ENCODE peak calls at places on chromosomes 5 and 9, in ten cellular contexts. G is AG08396, E is fibroblast of pulmonary artery, Z is left cardiac atrium, F is pulmonary artery endothelial cell, L is mesothelial cell of epicardium, M is iris pigment epithelial cell, W is germinal center, H is mucosa of gallbladder, I is endodermal cell. U is an unnamed sample.

GRCh38 chr5:97071101-97071500 is 71.3 kb downstream of the LIX1 start:
- DNase-seq in G (peak; percentile 29), E (peak; percentile 63), Z (no peak), F (no peak), L (no peak), M (peak; percentile 20), W (no peak), H (no peak), I (no peak), U (peak; percentile 51)

GRCh38 chr5:150590979-150591411 is 49.5 kb upstream of the SYNPO start:
- DNase-seq in G (no peak), E (peak; percentile 53), Z (peak; percentile 77), F (no peak), L (no peak), M (no peak), W (no peak), H (no peak), I (peak; percentile 64), U (peak; percentile 70)

GRCh38 chr9:127180457-127181314 is 58.3 kb upstream of the ANGPTL2 start:
- DNase-seq in G (no peak), E (no peak), Z (no peak), F (no peak), L (no peak), M (no peak), W (no peak), H (no peak), I (peak; percentile 32), U (no peak)

GRCh38 chr9:89153618-89154017 is 25.0 kb downstream of the SHC3 start:
- DNase-seq in G (peak; percentile 58), E (peak; percentile 80), Z (no peak), F (peak; percentile 75), L (no peak), M (peak; percentile 89), W (no peak), H (no peak), I (no peak), U (peak; percentile 61)

GRCh38 chr5:181114844-181115778 is 15.9 kb downstream of the OR2V1 start:
- DNase-seq in G (peak; percentile 53), E (peak; percentile 8), Z (no peak), F (no peak), L (no peak), M (peak; percentile 72), W (peak; percentile 19), H (no peak), I (peak; percentile 69), U (no peak)

GRCh38 chr9:87599901-87600610 is 102.4 kb downstream of the DAPK1 start:
- DNase-seq in G (peak; percentile 29), E (peak; percentile 94), Z (no peak), F (peak; percentile 84), L (no peak), M (peak; percentile 94), W (no peak), H (no peak), I (no peak), U (peak; percentile 92)

GRCh38 chr5:54862036-54862435 is 123.4 kb downstream of the ESM1 start:
- DNase-seq in G (no peak), E (no peak), Z (no peak), F (no peak), L (no peak), M (peak; percentile 55), W (no peak), H (no peak), I (no peak), U (no peak)

GRCh38 chr9:79588488-79588887 is 16.7 kb downstream of the TLE4 start:
- DNase-seq in G (no peak), E (no peak), Z (no peak), F (no peak), L (no peak), M (no peak), W (no peak), H (no peak), I (no peak), U (no peak)

GRCh38 chr5:113447651-113448050 is 12.9 kb upstream of the TSSK1B start:
- DNase-seq in G (no peak), E (peak; percentile 13), Z (no peak), F (no peak), L (no peak), M (no peak), W (no peak), H (no peak), I (no peak), U (peak; percentile 31)

GRCh38 chr9:131366745-131367401 is 27.0 kb upstream of the PRRC2B start:
- DNase-seq in G (peak; percentile 49), E (peak; percentile 79), Z (no peak), F (peak; percentile 22), L (no peak), M (peak; percentile 59), W (no peak), H (no peak), I (peak; percentile 78), U (peak; percentile 81)

GRCh38 chr5:150490296-150490669 is 17.6 kb upstream of the NDST1 start:
- DNase-seq in G (no peak), E (no peak), Z (no peak), F (no peak), L (no peak), M (no peak), W (no peak), H (no peak), I (no peak), U (no peak)

GRCh38 chr5:50582699-50583098 is 83.7 kb upstream of the PARP8 start:
- DNase-seq in G (no peak), E (no peak), Z (no peak), F (no peak), L (no peak), M (no peak), W (no peak), H (no peak), I (no peak), U (no peak)

GRCh38 chr9:98811051-98811650 is 3.7 kb downstream of the GALNT12 start:
- DNase-seq in G (peak; percentile 85), E (peak; percentile 75), Z (no peak), F (no peak), L (no peak), M (peak; percentile 97), W (no peak), H (no peak), I (no peak), U (peak; percentile 78)

GRCh38 chr9:36999728-37000333 is 34.2 kb downstream of the PAX5 start:
- DNase-seq in G (no peak), E (no peak), Z (no peak), F (no peak), L (no peak), M (no peak), W (no peak), H (no peak), I (no peak), U (no peak)

GRCh38 chr9:12426198-12426864 is 266.9 kb upstream of the TYRP1 start:
- DNase-seq in G (no peak), E (peak; percentile 51), Z (no peak), F (no peak), L (no peak), M (peak; percentile 9), W (no peak), H (no peak), I (peak; percentile 57), U (peak; percentile 52)

GRCh38 chr5:5315068-5315835 is 107.2 kb upstream of the ICE1 start:
- DNase-seq in G (no peak), E (no peak), Z (no peak), F (no peak), L (no peak), M (no peak), W (no peak), H (no peak), I (peak; percentile 52), U (no peak)

GRCh38 chr5:5221731-5222130 is 81.6 kb downstream of the ADAMTS16 start:
- DNase-seq in G (no peak), E (no peak), Z (no peak), F (no peak), L (no peak), M (peak; percentile 35), W (no peak), H (no peak), I (no peak), U (peak; percentile 0)

GRCh38 chr5:64923151-64923685 is 154.5 kb downstream of the CWC27 start:
- DNase-seq in G (no peak), E (peak; percentile 47), Z (no peak), F (no peak), L (no peak), M (peak; percentile 87), W (no peak), H (no peak), I (peak; percentile 40), U (no peak)

GRCh38 chr5:50658243-50658642 is 8.2 kb upstream of the PARP8 start:
- DNase-seq in G (no peak), E (no peak), Z (no peak), F (no peak), L (no peak), M (no peak), W (no peak), H (no peak), I (no peak), U (no peak)

GRCh38 chr9:69466151-69466550 is 141.1 kb downstream of the ENTREP1 start:
- DNase-seq in G (peak; percentile 51), E (peak; percentile 14), Z (no peak), F (no peak), L (no peak), M (no peak), W (no peak), H (no peak), I (no peak), U (peak; percentile 7)

GRCh38 chr9:92406506-92406905 is 2.1 kb upstream of the OGN start:
- DNase-seq in G (no peak), E (peak; percentile 39), Z (peak; percentile 32), F (peak; percentile 7), L (no peak), M (peak; percentile 60), W (peak; percentile 48), H (peak; percentile 38), I (no peak), U (peak; percentile 54)

GRCh38 chr9:77663754-77664153 is 15.6 kb upstream of the GNA14 start:
- DNase-seq in G (no peak), E (no peak), Z (peak; percentile 48), F (no peak), L (no peak), M (peak; percentile 15), W (no peak), H (peak; percentile 67), I (no peak), U (no peak)

GRCh38 chr9:108544866-108545265 is 310.9 kb downstream of the ACTL7B start:
- DNase-seq in G (no peak), E (no peak), Z (no peak), F (no peak), L (no peak), M (peak; percentile 14), W (no peak), H (no peak), I (no peak), U (no peak)

GRCh38 chr5:33679791-33680190 is 212.0 kb downstream of the ADAMTS12 start:
- DNase-seq in G (peak; percentile 9), E (peak; percentile 54), Z (no peak), F (no peak), L (no peak), M (peak; percentile 62), W (no peak), H (no peak), I (no peak), U (no peak)

GRCh38 chr9:134429007-134429406 is 102.8 kb downstream of the RXRA start:
- DNase-seq in G (no peak), E (no peak), Z (no peak), F (no peak), L (no peak), M (no peak), W (no peak), H (no peak), I (no peak), U (no peak)

GRCh38 chr5:124179788-124180187 is 566.7 kb downstream of the ZNF608 start:
- DNase-seq in G (no peak), E (no peak), Z (no peak), F (no peak), L (no peak), M (no peak), W (no peak), H (no peak), I (no peak), U (no peak)

GRCh38 chr9:92151691-92152393 is 36.6 kb upstream of the SPTLC1 start:
- DNase-seq in G (no peak), E (peak; percentile 58), Z (no peak), F (no peak), L (no peak), M (peak; percentile 83), W (no peak), H (no peak), I (peak; percentile 52), U (peak; percentile 44)

GRCh38 chr5:83377131-83377865 is 94.2 kb upstream of the VCAN start:
- DNase-seq in G (peak; percentile 38), E (peak; percentile 73), Z (no peak), F (no peak), L (no peak), M (peak; percentile 41), W (no peak), H (no peak), I (no peak), U (no peak)